ENCODE peak calls at places on chromosome 7, in five cellular contexts. V is GM12878; M is CD4-positive, alpha-beta T cell; G is right cardiac atrium; O is aorta. E is an unnamed sample.

GRCh38 chr7:130278892-130279690 is 12.4 kb downstream of the CPA2 start:
- ATAC-seq in O (no peak), V (no peak), G (no peak), M (no peak), E (no peak)

GRCh38 chr7:140439359-140439758 is 35.5 kb downstream of the RAB19 start:
- ATAC-seq in M (no peak), O (no peak), G (no peak), V (peak; percentile 81), E (no peak)

GRCh38 chr7:16546921-16547505 is 20.4 kb downstream of the LRRC72 start:
- ATAC-seq in O (peak; percentile 46), M (no peak), G (no peak), V (no peak), E (no peak)

GRCh38 chr7:153457796-153458195 is 594.4 kb upstream of the DPP6 start:
- ATAC-seq in M (no peak), V (no peak), O (no peak), G (no peak), E (no peak)

GRCh38 chr7:98251844-98252639 is at the start of gene TECPR1:
- ATAC-seq in M (peak; percentile 70), O (peak; percentile 99), G (peak; percentile 99), V (peak; percentile 99), E (peak; percentile 100)

GRCh38 chr7:128350708-128351295 is 7.1 kb upstream of the RBM28 start:
- ATAC-seq in O (no peak), M (no peak), V (no peak), G (no peak), E (no peak)

GRCh38 chr7:35647171-35647574 is 47.8 kb downstream of the HERPUD2 start:
- ATAC-seq in M (no peak), O (no peak), G (peak; percentile 65), V (peak; percentile 65), E (no peak)

GRCh38 chr7:95772771-95773581 is 622 bp downstream of the DYNC1I1 start:
- ATAC-seq in M (no peak), G (peak; percentile 66), V (peak; percentile 38), O (peak; percentile 47), E (peak; percentile 71)

GRCh38 chr7:28477041-28477442 is 64.7 kb downstream of the CREB5 start:
- ATAC-seq in M (no peak), G (no peak), V (no peak), O (no peak), E (no peak)

GRCh38 chr7:45036317-45036716 is 36.3 kb downstream of the CCM2 start:
- ATAC-seq in G (no peak), M (no peak), O (no peak), V (no peak), E (no peak)

GRCh38 chr7:34107306-34107705 is 202.0 kb downstream of the BMPER start:
- ATAC-seq in O (peak; percentile 59), M (no peak), V (no peak), G (peak; percentile 69), E (peak; percentile 60)

GRCh38 chr7:150916670-150917069 is 61.5 kb downstream of the KCNH2 start:
- ATAC-seq in O (no peak), G (no peak), M (no peak), V (no peak), E (no peak)

GRCh38 chr7:25179325-25179724 is 49.0 kb downstream of the NPVF start:
- ATAC-seq in V (no peak), M (no peak), O (no peak), G (no peak), E (no peak)

GRCh38 chr7:94374231-94374630 is 20.5 kb upstream of the COL1A2 start:
- ATAC-seq in O (peak; percentile 93), V (no peak), M (no peak), G (peak; percentile 95), E (peak; percentile 90)

GRCh38 chr7:152076324-152076821 is 50.9 kb downstream of the GALNT11 start:
- ATAC-seq in M (peak; percentile 44), V (peak; percentile 63), O (no peak), G (peak; percentile 43), E (no peak)

GRCh38 chr7:105734233-105734632 is 142.2 kb downstream of the ATXN7L1 start:
- ATAC-seq in V (no peak), O (no peak), G (no peak), M (no peak), E (no peak)

GRCh38 chr7:50303894-50304157 is 690 bp upstream of the IKZF1 start:
- ATAC-seq in G (no peak), V (peak; percentile 1), O (no peak), M (peak; percentile 15), E (no peak)

GRCh38 chr7:149081914-149082313 is 8.6 kb downstream of the ZNF786 start:
- ATAC-seq in M (no peak), G (no peak), O (no peak), V (no peak), E (no peak)

GRCh38 chr7:130865408-130866236 is 131.6 kb upstream of the KLF14 start:
- ATAC-seq in G (no peak), M (peak; percentile 32), O (no peak), V (peak; percentile 53), E (no peak)

GRCh38 chr7:142508251-142508650 is 241.0 kb upstream of the PRSS1 start:
- ATAC-seq in O (no peak), M (peak; percentile 79), G (no peak), V (no peak), E (no peak)

GRCh38 chr7:30612658-30613265 is 18.1 kb downstream of the GARS1 start:
- ATAC-seq in V (no peak), M (no peak), G (no peak), O (no peak), E (no peak)

GRCh38 chr7:36736090-36736826 is 12.0 kb upstream of the AOAH start:
- ATAC-seq in O (no peak), G (no peak), V (peak; percentile 71), M (no peak), E (no peak)

GRCh38 chr7:101211501-101211900 is 5.9 kb downstream of the PLOD3 start:
- ATAC-seq in G (no peak), O (no peak), V (no peak), M (no peak), E (no peak)

GRCh38 chr7:92691578-92691977 is 101.4 kb upstream of the FAM133B start:
- ATAC-seq in M (peak; percentile 90), V (peak; percentile 96), O (no peak), G (no peak), E (no peak)

DNA sequence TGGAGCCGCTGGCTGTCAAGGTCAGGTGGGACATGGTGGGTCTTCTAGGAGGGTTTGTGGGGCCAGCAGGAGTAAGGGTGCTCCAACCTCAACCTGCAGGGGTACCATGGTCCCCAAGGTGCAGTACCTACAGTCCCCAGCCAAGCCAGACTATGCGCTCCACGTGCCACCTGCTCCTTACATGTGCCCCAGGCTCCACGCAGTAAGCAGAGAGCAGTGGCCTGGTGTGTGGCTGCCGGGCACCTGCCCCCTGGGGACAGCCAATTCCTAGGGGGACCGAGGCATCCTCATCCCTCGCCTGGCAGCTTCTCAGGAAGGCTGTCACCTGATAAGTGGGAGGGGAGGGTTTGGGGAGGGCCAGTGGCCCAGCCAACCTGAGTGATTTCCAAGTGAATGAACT is 11.7 kb upstream of the ZNF716 start:
- ATAC-seq in O (no peak), M (no peak), G (no peak), V (no peak), E (no peak)
- H3K9me3 ChIP-seq in O (no peaks in the 10 kb centered on the region), M (peaks cover 9% of the 10 kb centered on the region), G (peaks cover 2% of the 10 kb centered on the region), V (no peaks in the 10 kb centered on the region), E (no peaks in the 10 kb centered on the region)

GRCh38 chr7:56213574-56213973 is 97.4 kb upstream of the NUPR2 start:
- ATAC-seq in G (no peak), O (no peak), M (no peak), V (no peak), E (no peak)
- H3K9me3 ChIP-seq in G (no peaks in the 10 kb centered on the region), O (peaks cover 9% of the 10 kb centered on the region), M (peaks cover 7% of the 10 kb centered on the region), V (no peaks in the 10 kb centered on the region), E (no peaks in the 10 kb centered on the region)

GRCh38 chr7:157553256-157553655 is 216.5 kb downstream of the DNAJB6 start:
- ATAC-seq in V (no peak), G (no peak), O (no peak), M (no peak), E (no peak)
- H3K9me3 ChIP-seq in V (no peaks in the 10 kb centered on the region), G (no peaks in the 10 kb centered on the region), O (no peaks in the 10 kb centered on the region), M (no peaks in the 10 kb centered on the region), E (no peaks in the 10 kb centered on the region)

GRCh38 chr7:64528770-64529169 is 34.1 kb downstream of the ZNF680 start:
- ATAC-seq in V (no peak), G (no peak), M (no peak), O (no peak), E (no peak)
- H3K9me3 ChIP-seq in V (peaks cover 10% of the 10 kb centered on the region), G (peaks cover 2% of the 10 kb centered on the region), M (peaks cover 79% of the 10 kb centered on the region), O (peaks cover 10% of the 10 kb centered on the region), E (peaks cover 62% of the 10 kb centered on the region)

DNA sequence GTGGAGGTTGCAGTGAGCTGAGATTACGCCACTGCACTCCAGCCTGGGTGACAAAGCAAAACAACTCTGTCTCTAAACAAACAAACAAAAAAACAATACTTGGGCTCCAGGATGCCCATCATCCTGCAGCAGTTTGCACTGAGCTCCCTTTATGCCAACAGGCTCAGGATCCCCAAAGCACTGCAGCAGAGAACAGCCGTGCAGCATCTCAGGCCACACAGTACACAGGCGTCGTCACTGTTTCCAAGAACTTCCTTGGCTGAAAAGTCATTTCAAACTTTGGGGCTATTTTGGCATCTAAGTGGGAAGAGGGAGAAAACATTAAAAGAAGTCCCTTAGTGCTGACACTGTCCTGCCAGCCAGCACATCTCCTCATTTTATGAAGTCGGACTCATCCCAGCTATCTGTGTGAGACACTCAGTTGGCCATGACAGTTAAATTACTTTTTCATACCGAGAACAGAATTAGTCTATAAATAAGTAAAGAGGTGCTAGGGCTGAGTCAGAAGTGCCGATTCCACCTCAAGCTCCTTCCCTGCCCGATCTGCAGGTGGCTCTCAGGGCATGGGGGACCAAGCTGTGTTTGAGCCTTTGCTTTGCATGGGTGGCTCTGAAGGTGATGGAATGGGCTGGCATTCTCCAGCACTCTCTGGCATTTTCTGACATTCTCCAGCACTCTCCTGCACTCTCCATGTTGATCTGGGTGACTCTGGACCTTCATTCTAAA is 68.5 kb downstream of the PTPRN2 start:
- ATAC-seq in M (no peak), G (no peak), V (no peak), O (no peak), E (no peak)
- H3K9me3 ChIP-seq in M (no peaks in the 10 kb centered on the region), G (no peaks in the 10 kb centered on the region), V (peaks cover 3% of the 10 kb centered on the region), O (no peaks in the 10 kb centered on the region), E (no peaks in the 10 kb centered on the region)

DNA sequence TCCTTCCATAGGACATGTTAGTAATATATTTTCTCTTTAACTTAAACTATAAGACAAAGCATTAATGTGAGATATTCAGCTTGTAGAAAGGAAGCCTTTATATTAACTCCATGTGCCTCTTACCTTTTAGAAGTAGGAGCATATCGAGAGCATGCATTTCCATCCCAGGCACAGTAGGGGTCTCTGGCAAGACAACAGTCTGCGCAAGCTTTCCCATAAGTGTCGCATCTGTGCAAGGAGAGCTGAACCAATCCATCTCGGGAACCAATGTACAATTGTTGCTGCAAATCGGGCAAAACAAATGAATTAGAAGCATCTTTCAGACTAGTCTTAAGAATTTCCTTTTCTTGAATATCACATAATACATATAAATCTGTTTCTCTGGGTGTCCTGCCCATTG is 171.9 kb downstream of the SEMA3D start:
- ATAC-seq in M (no peak), O (no peak), G (no peak), V (no peak), E (no peak)
- H3K9me3 ChIP-seq in M (no peaks in the 10 kb centered on the region), O (no peaks in the 10 kb centered on the region), G (no peaks in the 10 kb centered on the region), V (no peaks in the 10 kb centered on the region), E (no peaks in the 10 kb centered on the region)